ENCODE peak calls at places on chromosomes 13 and 19, in six cellular contexts. S is heart left ventricle, O is ascending aorta, X is thoracic aorta, L is esophagus squamous epithelium, P is transverse colon. Q is an unnamed sample.
A peak's percentile ranks its signal among the peaks of the same experiment; 100 is the strongest.

GRCh38 chr19:35704218-35704617 is at the start of gene ZBTB32:
- DNase-seq in S (peak; percentile 43), O (no peak), X (no peak), L (no peak), P (peak; percentile 30), Q (no peak)

GRCh38 chr13:33561627-33562026 is 256.3 kb upstream of the RFC3 start:
- DNase-seq in S (no peak), O (no peak), X (no peak), L (no peak), P (no peak), Q (no peak)

GRCh38 chr19:58350871-58351557 is 2.3 kb downstream of the A1BG start:
- DNase-seq in S (no peak), O (no peak), X (no peak), L (no peak), P (no peak), Q (no peak)

GRCh38 chr13:20221772-20222171 is 10.3 kb downstream of the GJB6 start:
- DNase-seq in S (no peak), O (no peak), X (no peak), L (no peak), P (no peak), Q (no peak)

GRCh38 chr19:48473161-48473966 is 4.2 kb downstream of the CYTH2 start:
- DNase-seq in S (no peak), O (no peak), X (no peak), L (no peak), P (no peak), Q (no peak)

GRCh38 chr13:26502826-26503225 is 54.7 kb upstream of the WASF3 start:
- DNase-seq in S (peak; percentile 27), O (peak; percentile 13), X (no peak), L (no peak), P (no peak), Q (peak; percentile 77)

GRCh38 chr13:70457474-70457873 is 349.2 kb upstream of the KLHL1 start:
- DNase-seq in S (no peak), O (no peak), X (no peak), L (no peak), P (no peak), Q (no peak)

GRCh38 chr13:53788286-53788685 is 759.7 kb downstream of the OLFM4 start:
- DNase-seq in S (no peak), O (no peak), X (no peak), L (no peak), P (no peak), Q (no peak)

GRCh38 chr13:25783480-25784081 is 268.2 kb downstream of the SHISA2 start:
- DNase-seq in S (no peak), O (no peak), X (no peak), L (no peak), P (no peak), Q (no peak)

GRCh38 chr13:26061947-26062346 is 10.1 kb upstream of the SHISA2 start:
- DNase-seq in S (no peak), O (no peak), X (no peak), L (no peak), P (no peak), Q (no peak)

GRCh38 chr19:48332351-48332661 is 7.0 kb downstream of the EMP3 start:
- DNase-seq in S (no peak), O (no peak), X (no peak), L (no peak), P (no peak), Q (no peak)

GRCh38 chr13:25214371-25215252 is 42.5 kb upstream of the AMER2 start:
- DNase-seq in S (peak; percentile 30), O (no peak), X (no peak), L (no peak), P (no peak), Q (no peak)

GRCh38 chr13:60427285-60427684 is 30.3 kb downstream of the TDRD3 start:
- DNase-seq in S (no peak), O (no peak), X (no peak), L (no peak), P (no peak), Q (no peak)

GRCh38 chr13:110850840-110851239 is 64.0 kb downstream of the ANKRD10 start:
- DNase-seq in S (no peak), O (no peak), X (no peak), L (no peak), P (no peak), Q (no peak)

GRCh38 chr13:76600086-76600485 is 286.1 kb downstream of the KCTD12 start:
- DNase-seq in S (no peak), O (no peak), X (no peak), L (no peak), P (no peak), Q (no peak)

GRCh38 chr13:31982124-31982523 is 49.5 kb upstream of the FRY start:
- DNase-seq in S (no peak), O (no peak), X (no peak), L (no peak), P (no peak), Q (no peak)

GRCh38 chr19:30049844-30050667 is 108.0 kb downstream of the URI1 start:
- DNase-seq in S (no peak), O (no peak), X (no peak), L (no peak), P (no peak), Q (no peak)

GRCh38 chr13:88162076-88162702 is 491.0 kb downstream of the SLITRK5 start:
- DNase-seq in S (no peak), O (no peak), X (no peak), L (no peak), P (no peak), Q (no peak)

GRCh38 chr19:7199613-7200533 is 94.3 kb downstream of the INSR start:
- DNase-seq in S (no peak), O (no peak), X (no peak), L (no peak), P (peak; percentile 57), Q (no peak)

DNA sequence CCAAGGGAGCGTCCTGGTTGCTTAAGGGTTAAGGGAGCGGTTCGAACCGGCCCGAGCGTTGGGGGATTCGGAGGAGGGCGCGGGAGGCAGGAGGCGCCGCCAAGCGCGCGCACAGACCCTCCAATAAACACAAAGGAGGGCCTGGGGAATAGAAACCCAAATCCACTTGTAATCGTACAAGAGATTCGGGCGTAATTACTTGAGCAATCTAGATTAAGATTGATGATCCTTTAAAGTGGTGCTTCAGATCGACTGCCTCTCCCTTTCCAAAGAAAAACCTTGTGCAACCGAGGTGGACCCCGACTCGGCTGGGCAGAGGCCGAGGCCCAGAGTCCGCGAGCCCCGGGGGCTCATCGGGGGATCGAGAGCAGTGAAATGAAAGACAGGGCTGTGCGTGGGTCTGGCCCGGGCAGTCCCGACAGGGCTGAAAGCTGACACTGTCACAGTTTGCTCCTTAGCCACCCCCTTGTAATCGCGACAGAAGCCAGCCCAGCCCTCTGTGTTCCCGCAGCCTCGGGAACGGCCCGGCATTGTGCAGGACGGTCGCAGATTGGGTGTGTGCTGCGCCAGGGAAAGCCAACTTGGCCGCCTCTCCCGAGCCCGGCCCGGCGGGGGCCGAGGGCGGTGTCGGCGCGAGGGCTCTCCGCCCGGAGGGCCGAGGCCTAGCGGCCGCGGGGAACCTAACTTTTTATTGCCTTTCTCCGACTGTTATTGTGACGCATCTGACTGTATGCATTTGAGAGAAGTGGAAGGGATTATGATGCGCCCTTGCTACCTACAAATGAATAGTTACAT is 5.6 kb downstream of the MAB21L1 start:
- DNase-seq in S (peak; percentile 65), O (no peak), X (no peak), L (no peak), P (peak; percentile 9), Q (peak; percentile 72)
- H3K36me3 ChIP-seq in S (no peaks in the 10 kb centered on the region), O (no peaks in the 10 kb centered on the region), X (no peaks in the 10 kb centered on the region), L (no peaks in the 10 kb centered on the region), P (no peaks in the 10 kb centered on the region), Q (no peaks in the 10 kb centered on the region)

GRCh38 chr19:49849433-49850220 is 1.3 kb upstream of the PTOV1 start:
- DNase-seq in S (no peak), O (no peak), X (no peak), L (no peak), P (no peak), Q (no peak)
- H3K27ac ChIP-seq in S (peak overlapping the region; percentile 96), O (peak overlapping the region; percentile 100), X (peak overlapping the region; percentile 97), L (no peak overlapping the region), P (peak overlapping the region; percentile 100), Q (peak overlapping the region; percentile 99)

DNA sequence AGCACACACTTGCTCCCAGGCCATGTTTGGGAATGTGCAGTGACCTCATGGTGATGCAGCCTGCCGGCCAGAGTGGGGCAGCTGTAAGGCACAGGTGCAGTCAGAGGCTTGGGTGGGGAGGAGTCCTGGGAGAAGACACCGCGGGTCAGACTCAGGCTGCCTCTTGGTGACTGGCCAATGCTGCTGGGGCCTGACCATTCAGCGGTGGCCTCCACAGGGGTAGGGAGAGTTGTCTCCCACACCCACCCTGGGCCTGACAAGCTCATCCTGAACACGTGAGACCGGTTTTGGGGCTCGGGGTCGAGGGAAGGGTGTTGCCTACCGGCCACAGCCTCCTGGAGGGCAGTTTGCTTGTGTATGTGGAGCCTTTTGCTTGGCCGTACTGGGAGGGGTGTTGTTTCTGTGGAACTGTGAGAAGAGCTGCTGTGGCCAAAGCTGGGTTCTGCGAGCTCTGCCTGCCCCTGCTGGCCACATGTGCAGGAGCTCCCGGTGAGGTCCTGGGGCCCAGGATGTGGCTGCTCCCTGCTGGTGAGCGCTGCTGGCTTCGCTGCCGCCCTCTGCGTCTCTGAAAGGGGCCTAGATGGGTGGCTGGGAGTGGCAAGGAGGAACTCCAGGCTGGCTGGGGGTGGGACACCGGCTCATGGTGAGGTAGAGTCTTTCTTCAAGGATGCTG is 22.1 kb downstream of the UPF1 start:
- DNase-seq in S (no peak), O (no peak), X (no peak), L (no peak), P (no peak), Q (no peak)
- H3K36me3 ChIP-seq in S (peaks cover 87% of the 10 kb centered on the region), O (peaks cover 89% of the 10 kb centered on the region), X (peaks cover 79% of the 10 kb centered on the region), L (peaks cover 56% of the 10 kb centered on the region), P (no peaks in the 10 kb centered on the region), Q (peaks cover 89% of the 10 kb centered on the region)

DNA sequence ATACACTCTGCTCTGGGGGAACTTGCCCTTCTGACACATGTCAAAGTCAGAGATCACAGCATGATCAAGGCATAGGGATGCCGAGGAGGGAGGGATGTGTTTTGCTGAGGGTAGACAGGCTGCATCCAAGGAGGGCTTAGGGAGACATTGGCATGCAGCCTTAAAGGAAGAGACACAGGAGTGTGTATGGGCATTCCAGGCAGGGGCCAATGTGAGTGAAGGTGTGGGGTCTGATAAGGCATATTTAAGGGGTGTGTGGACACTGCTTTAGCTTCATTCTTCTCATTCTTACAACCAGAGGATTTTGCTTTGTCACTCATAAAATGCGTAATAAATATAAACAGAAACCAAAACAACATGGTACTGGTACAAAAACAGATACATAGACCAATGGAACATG is 193.4 kb downstream of the RGCC start:
- DNase-seq in S (no peak), O (no peak), X (no peak), L (no peak), P (no peak), Q (no peak)
- H3K27ac ChIP-seq in S (peak overlapping the region; percentile 36), O (no peak overlapping the region), X (no peak overlapping the region), L (no peak overlapping the region), P (no peak overlapping the region), Q (peak overlapping the region; percentile 16)

DNA sequence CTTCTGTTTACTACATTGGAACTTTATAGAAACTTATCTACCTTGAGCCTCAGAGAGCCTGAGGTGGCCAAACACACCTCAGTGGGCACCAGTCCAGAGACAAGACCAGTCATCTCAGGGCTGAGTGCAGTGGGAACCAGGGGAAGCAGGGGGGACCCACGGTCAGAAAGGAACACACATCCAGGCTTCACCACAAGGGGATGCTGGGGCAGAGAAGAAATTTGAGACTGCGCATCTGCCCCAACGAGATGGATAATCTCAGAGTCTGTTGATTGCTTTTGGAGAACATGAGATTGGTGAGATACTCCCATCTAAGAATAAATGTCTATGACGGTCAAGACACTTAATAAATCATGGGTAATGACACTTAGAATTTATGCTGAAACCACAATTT is 98.7 kb downstream of the DOCK9 start:
- DNase-seq in S (no peak), O (no peak), X (no peak), L (no peak), P (no peak), Q (no peak)
- H3K36me3 ChIP-seq in S (peaks cover 77% of the 10 kb centered on the region), O (peaks cover 39% of the 10 kb centered on the region), X (peaks cover 6% of the 10 kb centered on the region), L (peaks cover 9% of the 10 kb centered on the region), P (no peaks in the 10 kb centered on the region), Q (peaks cover 66% of the 10 kb centered on the region)

Q was measured in right atrium auricular region.